ENCODE peak calls at places on chromosomes 11 and 22, in five cellular contexts. One of them, this sample, is unnamed.

GRCh38 chr11:22787565-22788162 is 41.9 kb downstream of the SVIP start:
- DNase-seq in sigmoid colon: no peak
- DNase-seq in neural progenitor cell: peak
- DNase-seq in astrocyte of the cerebellum: peak
- DNase-seq in GM23338: peak
- DNase-seq in this sample: peak

GRCh38 chr11:124633355-124633754 is 10.7 kb downstream of the TBRG1 start:
- DNase-seq in sigmoid colon: no peak
- DNase-seq in neural progenitor cell: no peak
- DNase-seq in astrocyte of the cerebellum: no peak
- DNase-seq in GM23338: no peak
- DNase-seq in this sample: no peak

GRCh38 chr22:37045958-37046357 is 5.6 kb upstream of the KCTD17 start:
- DNase-seq in sigmoid colon: no peak
- DNase-seq in neural progenitor cell: peak
- DNase-seq in astrocyte of the cerebellum: no peak
- DNase-seq in GM23338: peak
- DNase-seq in this sample: no peak

GRCh38 chr22:49671331-49672012 is 156.2 kb downstream of the BRD1 start:
- DNase-seq in sigmoid colon: no peak
- DNase-seq in neural progenitor cell: peak
- DNase-seq in astrocyte of the cerebellum: no peak
- DNase-seq in GM23338: no peak
- DNase-seq in this sample: no peak

GRCh38 chr11:12377106-12377823 is at the start of gene PARVA:
- DNase-seq in sigmoid colon: peak
- DNase-seq in neural progenitor cell: peak
- DNase-seq in astrocyte of the cerebellum: peak
- DNase-seq in GM23338: peak
- DNase-seq in this sample: peak

GRCh38 chr22:22548910-22549309 is 10.2 kb downstream of the PRAME start:
- DNase-seq in sigmoid colon: no peak
- DNase-seq in neural progenitor cell: no peak
- DNase-seq in astrocyte of the cerebellum: no peak
- DNase-seq in GM23338: no peak
- DNase-seq in this sample: no peak

GRCh38 chr11:45333506-45333971 is 47.4 kb upstream of the SYT13 start:
- DNase-seq in sigmoid colon: peak
- DNase-seq in neural progenitor cell: no peak
- DNase-seq in astrocyte of the cerebellum: no peak
- DNase-seq in GM23338: peak
- DNase-seq in this sample: peak

GRCh38 chr11:86784247-86784681 is 16.1 kb upstream of the PRSS23 start:
- DNase-seq in sigmoid colon: peak
- DNase-seq in neural progenitor cell: no peak
- DNase-seq in astrocyte of the cerebellum: no peak
- DNase-seq in GM23338: no peak
- DNase-seq in this sample: no peak

GRCh38 chr22:40077646-40078016 is 82.9 kb downstream of the FAM83F start:
- DNase-seq in sigmoid colon: no peak
- DNase-seq in neural progenitor cell: no peak
- DNase-seq in astrocyte of the cerebellum: no peak
- DNase-seq in GM23338: no peak
- DNase-seq in this sample: no peak

GRCh38 chr11:12677131-12677530 is 2.9 kb downstream of the TEAD1 start:
- DNase-seq in sigmoid colon: no peak
- DNase-seq in neural progenitor cell: peak
- DNase-seq in astrocyte of the cerebellum: no peak
- DNase-seq in GM23338: no peak
- DNase-seq in this sample: no peak

GRCh38 chr11:4960877-4961276 is 5.4 kb upstream of the OR51A2 start:
- DNase-seq in sigmoid colon: no peak
- DNase-seq in neural progenitor cell: no peak
- DNase-seq in astrocyte of the cerebellum: no peak
- DNase-seq in GM23338: no peak
- DNase-seq in this sample: no peak

GRCh38 chr11:73982990-73983763 is 534 bp upstream of the UCP2 start:
- DNase-seq in sigmoid colon: peak
- DNase-seq in neural progenitor cell: peak
- DNase-seq in astrocyte of the cerebellum: peak
- DNase-seq in GM23338: peak
- DNase-seq in this sample: peak

GRCh38 chr22:47173535-47174021 is 411.1 kb downstream of the TBC1D22A start:
- DNase-seq in sigmoid colon: peak
- DNase-seq in neural progenitor cell: no peak
- DNase-seq in astrocyte of the cerebellum: no peak
- DNase-seq in GM23338: no peak
- DNase-seq in this sample: peak

GRCh38 chr11:132234878-132235277 is 864.5 kb downstream of the NTM start:
- DNase-seq in sigmoid colon: no peak
- DNase-seq in neural progenitor cell: no peak
- DNase-seq in astrocyte of the cerebellum: peak
- DNase-seq in GM23338: no peak
- DNase-seq in this sample: no peak

GRCh38 chr11:116078101-116078561 is 573.9 kb upstream of the CADM1 start:
- DNase-seq in sigmoid colon: no peak
- DNase-seq in neural progenitor cell: peak
- DNase-seq in astrocyte of the cerebellum: no peak
- DNase-seq in GM23338: peak
- DNase-seq in this sample: peak

GRCh38 chr22:21067075-21067900 is 21.5 kb downstream of the LRRC74B start:
- DNase-seq in sigmoid colon: peak
- DNase-seq in neural progenitor cell: no peak
- DNase-seq in astrocyte of the cerebellum: no peak
- DNase-seq in GM23338: no peak
- DNase-seq in this sample: no peak

GRCh38 chr22:17807571-17808410 is 33.5 kb upstream of the BID start:
- DNase-seq in sigmoid colon: no peak
- DNase-seq in neural progenitor cell: no peak
- DNase-seq in astrocyte of the cerebellum: no peak
- DNase-seq in GM23338: no peak
- DNase-seq in this sample: no peak

GRCh38 chr11:44305643-44306468 is 4.1 kb downstream of the ALX4 start:
- DNase-seq in sigmoid colon: no peak
- DNase-seq in neural progenitor cell: peak
- DNase-seq in astrocyte of the cerebellum: no peak
- DNase-seq in GM23338: no peak
- DNase-seq in this sample: no peak

GRCh38 chr11:134340354-134340964 is 8.7 kb downstream of the GLB1L2 start:
- DNase-seq in sigmoid colon: peak
- DNase-seq in neural progenitor cell: no peak
- DNase-seq in astrocyte of the cerebellum: no peak
- DNase-seq in GM23338: no peak
- DNase-seq in this sample: no peak

GRCh38 chr11:9747816-9748215 is 83.9 kb downstream of the SWAP70 start:
- DNase-seq in sigmoid colon: peak
- DNase-seq in neural progenitor cell: peak
- DNase-seq in astrocyte of the cerebellum: no peak
- DNase-seq in GM23338: no peak
- DNase-seq in this sample: no peak
- TF ChIP-seq CTCF in sigmoid colon: no peak
- TF ChIP-seq CTCF in neural progenitor cell: no peak
- TF ChIP-seq CTCF in astrocyte of the cerebellum: no peak
- TF ChIP-seq CTCF in GM23338: no peak
- TF ChIP-seq CTCF in this sample: no peak

GRCh38 chr22:32802291-32802826 is 854 bp downstream of the TIMP3 start:
- DNase-seq in sigmoid colon: no peak
- DNase-seq in neural progenitor cell: no peak
- DNase-seq in astrocyte of the cerebellum: no peak
- DNase-seq in GM23338: no peak
- DNase-seq in this sample: no peak
- H3K4me3 ChIP-seq in sigmoid colon: peak
- H3K4me3 ChIP-seq in neural progenitor cell: peak
- H3K4me3 ChIP-seq in astrocyte of the cerebellum: peak
- H3K4me3 ChIP-seq in GM23338: peak
- H3K4me3 ChIP-seq in this sample: peak

DNA sequence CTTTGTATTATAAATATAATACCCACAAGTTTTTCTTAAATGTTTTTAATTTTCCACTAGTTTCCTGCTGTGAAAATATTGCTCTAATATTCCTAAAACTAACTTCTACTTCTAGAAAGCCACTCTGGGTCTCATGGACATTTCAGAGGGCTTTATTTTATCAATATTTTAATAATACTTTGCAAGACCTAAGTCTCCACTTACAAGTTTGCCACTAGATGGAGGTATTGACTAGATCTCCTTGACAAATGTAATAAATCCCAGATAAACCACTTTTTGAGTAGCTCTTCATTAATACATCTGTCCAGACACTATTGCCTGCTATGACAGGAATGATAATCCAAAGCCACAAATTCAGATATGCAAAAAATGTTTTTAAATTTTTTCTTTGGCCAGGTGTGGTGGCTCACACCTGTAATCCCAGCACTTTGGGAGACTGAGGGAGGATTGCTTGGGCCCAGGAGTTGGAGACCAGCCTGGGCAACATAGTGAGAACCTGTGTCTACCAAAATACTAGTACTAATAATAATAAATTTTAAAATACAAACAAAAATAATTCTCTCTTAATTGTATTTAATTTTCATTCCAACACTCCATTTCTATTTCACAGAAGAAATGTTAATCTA is 3.5 kb upstream of the ACAT1 start:
- DNase-seq in sigmoid colon: no peak
- DNase-seq in neural progenitor cell: peak
- DNase-seq in astrocyte of the cerebellum: peak
- DNase-seq in GM23338: peak
- DNase-seq in this sample: no peak
- TF ChIP-seq CTCF in sigmoid colon: peak
- TF ChIP-seq CTCF in neural progenitor cell: peak
- TF ChIP-seq CTCF in astrocyte of the cerebellum: peak
- TF ChIP-seq CTCF in GM23338: peak
- TF ChIP-seq CTCF in this sample: peak

GRCh38 chr11:16430674-16431073 is 74.3 kb upstream of the SOX6 start:
- DNase-seq in sigmoid colon: no peak
- DNase-seq in neural progenitor cell: no peak
- DNase-seq in astrocyte of the cerebellum: no peak
- DNase-seq in GM23338: no peak
- DNase-seq in this sample: no peak
- H3K4me3 ChIP-seq in sigmoid colon: no peak
- H3K4me3 ChIP-seq in neural progenitor cell: no peak
- H3K4me3 ChIP-seq in astrocyte of the cerebellum: no peak
- H3K4me3 ChIP-seq in GM23338: no peak
- H3K4me3 ChIP-seq in this sample: no peak

GRCh38 chr11:63274776-63275175 is 31.4 kb upstream of the SLC22A25 start:
- DNase-seq in sigmoid colon: no peak
- DNase-seq in neural progenitor cell: no peak
- DNase-seq in astrocyte of the cerebellum: no peak
- DNase-seq in GM23338: peak
- DNase-seq in this sample: no peak
- TF ChIP-seq CTCF in sigmoid colon: no peak
- TF ChIP-seq CTCF in neural progenitor cell: no peak
- TF ChIP-seq CTCF in astrocyte of the cerebellum: no peak
- TF ChIP-seq CTCF in GM23338: peak
- TF ChIP-seq CTCF in this sample: no peak

DNA sequence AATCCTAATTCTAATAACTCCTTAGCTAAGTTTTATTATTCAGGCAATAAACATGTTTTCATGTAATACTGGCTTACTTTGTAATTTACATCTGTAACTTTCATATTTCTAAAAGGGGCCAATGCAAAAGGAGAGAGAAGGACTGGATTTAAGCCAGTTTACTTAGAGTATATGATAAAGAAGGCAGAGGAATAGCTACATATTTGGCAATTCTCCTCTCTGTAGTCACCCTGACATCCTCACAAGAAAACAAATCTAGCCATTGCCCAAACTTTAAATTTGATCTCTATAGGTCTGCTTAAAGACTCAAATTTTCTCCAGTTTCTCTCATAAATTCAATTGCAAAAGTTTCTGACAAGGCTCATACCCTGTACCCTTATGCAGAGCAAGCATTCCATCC is 2.1 kb downstream of the FIBIN start:
- DNase-seq in sigmoid colon: no peak
- DNase-seq in neural progenitor cell: no peak
- DNase-seq in astrocyte of the cerebellum: no peak
- DNase-seq in GM23338: no peak
- DNase-seq in this sample: no peak
- H3K4me3 ChIP-seq in sigmoid colon: peak
- H3K4me3 ChIP-seq in neural progenitor cell: no peak
- H3K4me3 ChIP-seq in astrocyte of the cerebellum: peak
- H3K4me3 ChIP-seq in GM23338: no peak
- H3K4me3 ChIP-seq in this sample: no peak

DNA sequence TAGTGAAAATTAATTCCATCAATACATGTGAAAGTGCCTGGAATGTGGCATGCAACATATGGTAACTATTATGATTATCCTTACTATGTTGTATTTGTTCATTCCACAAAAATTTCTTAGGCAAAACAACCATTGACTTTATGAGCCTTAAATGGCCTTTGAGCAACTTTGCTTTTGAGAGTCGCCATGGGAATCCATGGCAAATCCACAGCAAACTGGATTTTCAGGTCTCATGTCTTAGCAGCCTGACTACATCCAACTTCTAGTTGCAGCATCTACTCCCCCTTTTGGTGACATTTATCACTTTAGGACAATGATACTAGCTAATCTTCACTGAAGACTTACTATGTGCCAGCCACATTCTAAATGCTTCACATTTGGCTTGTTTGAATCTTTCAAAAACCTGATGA is 56.8 kb downstream of the SLC1A2 start:
- DNase-seq in sigmoid colon: no peak
- DNase-seq in neural progenitor cell: no peak
- DNase-seq in astrocyte of the cerebellum: no peak
- DNase-seq in GM23338: peak
- DNase-seq in this sample: no peak
- TF ChIP-seq CTCF in sigmoid colon: no peak
- TF ChIP-seq CTCF in neural progenitor cell: no peak
- TF ChIP-seq CTCF in astrocyte of the cerebellum: no peak
- TF ChIP-seq CTCF in GM23338: peak
- TF ChIP-seq CTCF in this sample: no peak

GRCh38 chr11:19349340-19350025 is 108.7 kb upstream of the E2F8 start:
- DNase-seq in sigmoid colon: no peak
- DNase-seq in neural progenitor cell: no peak
- DNase-seq in astrocyte of the cerebellum: peak
- DNase-seq in GM23338: no peak
- DNase-seq in this sample: no peak

GRCh38 chr11:19345519-19345847 is 104.7 kb upstream of the E2F8 start:
- DNase-seq in sigmoid colon: no peak
- DNase-seq in neural progenitor cell: peak
- DNase-seq in astrocyte of the cerebellum: no peak
- DNase-seq in GM23338: peak
- DNase-seq in this sample: peak

GRCh38 chr11:19350093-19350665 is 109.4 kb upstream of the E2F8 start:
- DNase-seq in sigmoid colon: no peak
- DNase-seq in neural progenitor cell: no peak
- DNase-seq in astrocyte of the cerebellum: no peak
- DNase-seq in GM23338: no peak
- DNase-seq in this sample: no peak

GRCh38 chr11:19345848-19346681 is 105.3 kb upstream of the E2F8 start:
- DNase-seq in sigmoid colon: no peak
- DNase-seq in neural progenitor cell: peak
- DNase-seq in astrocyte of the cerebellum: no peak
- DNase-seq in GM23338: peak
- DNase-seq in this sample: peak

DNA sequence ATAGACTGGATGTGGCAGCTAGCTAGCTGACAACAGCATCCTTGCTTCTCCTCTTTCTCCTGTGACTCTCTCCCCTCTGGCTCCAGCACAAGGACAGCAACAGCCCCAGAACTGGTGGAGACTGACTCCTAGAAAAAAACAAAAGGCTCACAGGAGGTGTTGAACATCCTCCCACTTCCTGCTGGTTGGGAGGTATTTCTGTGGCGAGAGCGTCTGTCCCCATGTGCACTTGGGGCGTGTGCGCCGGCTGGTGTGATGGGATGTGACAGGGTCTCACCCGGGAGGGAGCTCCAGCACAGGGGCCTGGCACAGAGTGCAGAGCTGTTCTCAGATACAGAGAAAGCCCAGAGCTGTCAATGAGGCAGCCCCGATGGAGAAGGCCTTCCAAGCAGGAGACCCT is 107.2 kb upstream of the E2F8 start:
- DNase-seq in sigmoid colon: no peak
- DNase-seq in neural progenitor cell: peak
- DNase-seq in astrocyte of the cerebellum: no peak
- DNase-seq in GM23338: no peak
- DNase-seq in this sample: no peak
- H3K4me3 ChIP-seq in sigmoid colon: no peak
- H3K4me3 ChIP-seq in neural progenitor cell: no peak
- H3K4me3 ChIP-seq in astrocyte of the cerebellum: no peak
- H3K4me3 ChIP-seq in GM23338: no peak
- H3K4me3 ChIP-seq in this sample: no peak